ENCODE peak calls at places on chromosomes 6 and 20, in six cellular contexts. One of them, this sample, is unnamed.

GRCh38 chr6:97669191-97669651 is 386.2 kb upstream of the MMS22L start:
- DNase-seq in HEK293T: no peak
- DNase-seq in NCI-H524 treated with DMSO at 0.1 percent for 48 hours: peak
- DNase-seq in kidney glomerular epithelial cell: peak
- DNase-seq in cardiac fibroblast: no peak
- DNase-seq in HuH-7: no peak
- DNase-seq in this sample: no peak

GRCh38 chr6:73694711-73695411 is 1.1 kb upstream of the CD109 start:
- DNase-seq in kidney glomerular epithelial cell: peak
- DNase-seq in HuH-7: no peak
- DNase-seq in cardiac fibroblast: peak
- DNase-seq in HEK293T: no peak
- DNase-seq in NCI-H524 treated with DMSO at 0.1 percent for 48 hours: no peak
- DNase-seq in this sample: no peak

GRCh38 chr6:40509163-40509562 is 78.0 kb downstream of the LRFN2 start:
- DNase-seq in kidney glomerular epithelial cell: no peak
- DNase-seq in cardiac fibroblast: no peak
- DNase-seq in HEK293T: no peak
- DNase-seq in NCI-H524 treated with DMSO at 0.1 percent for 48 hours: no peak
- DNase-seq in HuH-7: no peak
- DNase-seq in this sample: no peak

GRCh38 chr20:31608256-31608980 is 3.3 kb downstream of the ID1 start:
- DNase-seq in NCI-H524 treated with DMSO at 0.1 percent for 48 hours: peak
- DNase-seq in HEK293T: no peak
- DNase-seq in HuH-7: peak
- DNase-seq in kidney glomerular epithelial cell: peak
- DNase-seq in cardiac fibroblast: peak
- DNase-seq in this sample: peak

GRCh38 chr6:13668291-13668928 is 43.2 kb downstream of the RANBP9 start:
- DNase-seq in HEK293T: no peak
- DNase-seq in HuH-7: no peak
- DNase-seq in NCI-H524 treated with DMSO at 0.1 percent for 48 hours: no peak
- DNase-seq in kidney glomerular epithelial cell: no peak
- DNase-seq in cardiac fibroblast: peak
- DNase-seq in this sample: no peak

GRCh38 chr6:36139431-36139830 is 9.1 kb downstream of the MAPK13 start:
- DNase-seq in kidney glomerular epithelial cell: no peak
- DNase-seq in cardiac fibroblast: peak
- DNase-seq in NCI-H524 treated with DMSO at 0.1 percent for 48 hours: peak
- DNase-seq in HuH-7: peak
- DNase-seq in HEK293T: peak
- DNase-seq in this sample: no peak

GRCh38 chr20:58743929-58744534 is 51.4 kb downstream of the NPEPL1 start:
- DNase-seq in HuH-7: no peak
- DNase-seq in cardiac fibroblast: no peak
- DNase-seq in kidney glomerular epithelial cell: no peak
- DNase-seq in NCI-H524 treated with DMSO at 0.1 percent for 48 hours: no peak
- DNase-seq in HEK293T: no peak
- DNase-seq in this sample: no peak

GRCh38 chr6:31814677-31815024 is 432 bp downstream of the HSPA1L start:
- DNase-seq in cardiac fibroblast: peak
- DNase-seq in kidney glomerular epithelial cell: peak
- DNase-seq in HEK293T: no peak
- DNase-seq in HuH-7: peak
- DNase-seq in NCI-H524 treated with DMSO at 0.1 percent for 48 hours: peak
- DNase-seq in this sample: peak

GRCh38 chr6:11700118-11700718 is 78.4 kb downstream of the ADTRP start:
- DNase-seq in cardiac fibroblast: peak
- DNase-seq in kidney glomerular epithelial cell: peak
- DNase-seq in NCI-H524 treated with DMSO at 0.1 percent for 48 hours: no peak
- DNase-seq in HuH-7: no peak
- DNase-seq in HEK293T: peak
- DNase-seq in this sample: peak

GRCh38 chr6:158813032-158813431 is 6.1 kb downstream of the EZR start:
- DNase-seq in NCI-H524 treated with DMSO at 0.1 percent for 48 hours: no peak
- DNase-seq in cardiac fibroblast: no peak
- DNase-seq in kidney glomerular epithelial cell: no peak
- DNase-seq in HEK293T: no peak
- DNase-seq in HuH-7: no peak
- DNase-seq in this sample: no peak

GRCh38 chr20:13995086-13995665 is at the start of gene MACROD2:
- DNase-seq in kidney glomerular epithelial cell: peak
- DNase-seq in NCI-H524 treated with DMSO at 0.1 percent for 48 hours: peak
- DNase-seq in HEK293T: peak
- DNase-seq in HuH-7: peak
- DNase-seq in cardiac fibroblast: peak
- DNase-seq in this sample: peak

GRCh38 chr20:39885975-39886649 is 802.9 kb downstream of the MAFB start:
- DNase-seq in cardiac fibroblast: peak
- DNase-seq in kidney glomerular epithelial cell: peak
- DNase-seq in HEK293T: peak
- DNase-seq in NCI-H524 treated with DMSO at 0.1 percent for 48 hours: no peak
- DNase-seq in HuH-7: peak
- DNase-seq in this sample: no peak

GRCh38 chr20:47860049-47860830 is 75.0 kb upstream of the SULF2 start:
- DNase-seq in NCI-H524 treated with DMSO at 0.1 percent for 48 hours: no peak
- DNase-seq in HuH-7: no peak
- DNase-seq in cardiac fibroblast: no peak
- DNase-seq in kidney glomerular epithelial cell: no peak
- DNase-seq in HEK293T: no peak
- DNase-seq in this sample: no peak

GRCh38 chr6:44257007-44257752 is at the start of gene SLC35B2:
- DNase-seq in kidney glomerular epithelial cell: peak
- DNase-seq in HuH-7: peak
- DNase-seq in NCI-H524 treated with DMSO at 0.1 percent for 48 hours: no peak
- DNase-seq in cardiac fibroblast: peak
- DNase-seq in HEK293T: peak
- DNase-seq in this sample: no peak